ENCODE peak calls at places on chromosomes 7 and 10, in eight cellular contexts. One of them, this sample, is unnamed.

GRCh38 chr7:142584765-142585164 is 164.5 kb upstream of the PRSS1 start:
- DNase-seq in hepatocyte: no peak
- DNase-seq in K562: no peak
- DNase-seq in PC-9: peak; percentile 47
- DNase-seq in PC-3: no peak
- DNase-seq in endothelial cell of umbilical vein: peak; percentile 17
- DNase-seq in HCT116: no peak
- DNase-seq in MM.1S: no peak
- DNase-seq in this sample: no peak

GRCh38 chr7:51141451-51141971 is 175.1 kb downstream of the COBL start:
- DNase-seq in hepatocyte: peak; percentile 65
- DNase-seq in K562: peak; percentile 12
- DNase-seq in PC-9: no peak
- DNase-seq in PC-3: peak; percentile 60
- DNase-seq in endothelial cell of umbilical vein: peak; percentile 81
- DNase-seq in HCT116: no peak
- DNase-seq in MM.1S: peak; percentile 11
- DNase-seq in this sample: no peak

GRCh38 chr10:43250925-43251663 is 15.8 kb downstream of the RASGEF1A start:
- DNase-seq in hepatocyte: no peak
- DNase-seq in K562: no peak
- DNase-seq in PC-9: no peak
- DNase-seq in PC-3: no peak
- DNase-seq in endothelial cell of umbilical vein: no peak
- DNase-seq in HCT116: no peak
- DNase-seq in MM.1S: no peak
- DNase-seq in this sample: no peak

GRCh38 chr7:4549681-4550080 is 132.4 kb upstream of the FOXK1 start:
- DNase-seq in hepatocyte: no peak
- DNase-seq in K562: no peak
- DNase-seq in PC-9: no peak
- DNase-seq in PC-3: no peak
- DNase-seq in endothelial cell of umbilical vein: no peak
- DNase-seq in HCT116: no peak
- DNase-seq in MM.1S: no peak
- DNase-seq in this sample: no peak

GRCh38 chr10:67912330-67912946 is 28.0 kb downstream of the SIRT1 start:
- DNase-seq in hepatocyte: no peak
- DNase-seq in K562: no peak
- DNase-seq in PC-9: no peak
- DNase-seq in PC-3: no peak
- DNase-seq in endothelial cell of umbilical vein: no peak
- DNase-seq in HCT116: no peak
- DNase-seq in MM.1S: no peak
- DNase-seq in this sample: no peak

GRCh38 chr7:13850185-13850752 is 139.2 kb downstream of the ETV1 start:
- DNase-seq in hepatocyte: peak; percentile 60
- DNase-seq in K562: peak; percentile 67
- DNase-seq in PC-9: peak; percentile 91
- DNase-seq in PC-3: peak; percentile 97
- DNase-seq in endothelial cell of umbilical vein: peak; percentile 82
- DNase-seq in HCT116: peak; percentile 62
- DNase-seq in MM.1S: peak; percentile 82
- DNase-seq in this sample: peak; percentile 73

GRCh38 chr7:133386204-133386603 is 133.3 kb downstream of the EXOC4 start:
- DNase-seq in hepatocyte: no peak
- DNase-seq in K562: no peak
- DNase-seq in PC-9: no peak
- DNase-seq in PC-3: no peak
- DNase-seq in endothelial cell of umbilical vein: no peak
- DNase-seq in HCT116: no peak
- DNase-seq in MM.1S: no peak
- DNase-seq in this sample: no peak

GRCh38 chr7:100013328-100013676 is 2.1 kb upstream of the ZKSCAN1 start:
- DNase-seq in hepatocyte: no peak
- DNase-seq in K562: no peak
- DNase-seq in PC-9: peak; percentile 42
- DNase-seq in PC-3: peak; percentile 50
- DNase-seq in endothelial cell of umbilical vein: no peak
- DNase-seq in HCT116: no peak
- DNase-seq in MM.1S: peak; percentile 8
- DNase-seq in this sample: no peak

GRCh38 chr10:71933651-71934050 is 30.5 kb upstream of the CHST3 start:
- DNase-seq in hepatocyte: no peak
- DNase-seq in K562: no peak
- DNase-seq in PC-9: no peak
- DNase-seq in PC-3: no peak
- DNase-seq in endothelial cell of umbilical vein: no peak
- DNase-seq in HCT116: no peak
- DNase-seq in MM.1S: peak; percentile 25
- DNase-seq in this sample: peak; percentile 74

GRCh38 chr7:134920026-134920758 is 66.1 kb upstream of the AGBL3 start:
- DNase-seq in hepatocyte: peak; percentile 46
- DNase-seq in K562: no peak
- DNase-seq in PC-9: no peak
- DNase-seq in PC-3: peak; percentile 80
- DNase-seq in endothelial cell of umbilical vein: no peak
- DNase-seq in HCT116: no peak
- DNase-seq in MM.1S: no peak
- DNase-seq in this sample: no peak

GRCh38 chr10:130935897-130936550 is 375.5 kb downstream of the TCERG1L start:
- DNase-seq in hepatocyte: no peak
- DNase-seq in K562: no peak
- DNase-seq in PC-9: no peak
- DNase-seq in PC-3: no peak
- DNase-seq in endothelial cell of umbilical vein: no peak
- DNase-seq in HCT116: no peak
- DNase-seq in MM.1S: no peak
- DNase-seq in this sample: no peak
- H3K27ac ChIP-seq in hepatocyte: peak overlapping the region; percentile 48
- H3K27ac ChIP-seq in K562: no peak overlapping the region
- H3K27ac ChIP-seq in PC-9: no peak overlapping the region
- H3K27ac ChIP-seq in PC-3: no peak overlapping the region
- H3K27ac ChIP-seq in endothelial cell of umbilical vein: no peak overlapping the region
- H3K27ac ChIP-seq in HCT116: no peak overlapping the region
- H3K27ac ChIP-seq in MM.1S: no peak overlapping the region
- H3K27ac ChIP-seq in this sample: no peak overlapping the region

GRCh38 chr7:72337822-72338167 is 74.3 kb downstream of the CALN1 start:
- DNase-seq in hepatocyte: no peak
- DNase-seq in K562: no peak
- DNase-seq in PC-9: no peak
- DNase-seq in PC-3: no peak
- DNase-seq in endothelial cell of umbilical vein: no peak
- DNase-seq in HCT116: no peak
- DNase-seq in MM.1S: no peak
- DNase-seq in this sample: no peak
- H3K79me2 ChIP-seq in hepatocyte: no peaks in the 10 kb centered on the region
- H3K79me2 ChIP-seq in K562: no peaks in the 10 kb centered on the region
- H3K79me2 ChIP-seq in PC-9: no peaks in the 10 kb centered on the region
- H3K79me2 ChIP-seq in PC-3: no peaks in the 10 kb centered on the region
- H3K79me2 ChIP-seq in endothelial cell of umbilical vein: no peaks in the 10 kb centered on the region
- H3K79me2 ChIP-seq in HCT116: no peaks in the 10 kb centered on the region
- H3K79me2 ChIP-seq in MM.1S: no peaks in the 10 kb centered on the region
- H3K79me2 ChIP-seq in this sample: no peaks in the 10 kb centered on the region

DNA sequence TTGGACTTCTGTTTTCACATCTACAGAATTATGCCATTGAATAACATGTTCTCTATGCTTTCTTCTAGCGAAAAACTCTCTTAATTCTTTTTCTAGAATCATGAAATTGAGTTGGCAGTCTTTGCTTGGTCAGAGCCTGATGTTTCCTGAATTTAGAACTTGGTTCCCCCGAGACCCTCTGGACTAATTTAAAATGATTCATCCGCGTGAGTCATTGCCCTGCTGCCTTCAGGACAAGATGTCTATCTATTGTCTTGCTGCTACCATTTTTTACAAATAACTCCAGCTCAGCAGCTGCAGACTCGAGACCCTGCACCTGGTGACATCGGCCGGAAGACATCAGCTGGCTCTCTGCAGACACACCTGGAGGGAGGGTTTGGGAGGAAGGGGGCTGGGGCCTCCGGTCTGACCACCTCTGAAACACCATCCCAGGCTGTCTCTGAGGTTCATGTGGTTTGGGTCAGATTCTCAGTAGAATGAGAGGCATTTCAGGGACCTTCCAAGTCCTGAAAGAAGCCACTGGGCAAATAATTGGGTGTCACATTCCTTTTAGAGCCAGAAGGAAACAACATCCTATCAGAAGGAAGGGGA is 20.9 kb upstream of the KLF6 start:
- DNase-seq in hepatocyte: peak; percentile 40
- DNase-seq in K562: peak; percentile 63
- DNase-seq in PC-9: peak; percentile 83
- DNase-seq in PC-3: peak; percentile 77
- DNase-seq in endothelial cell of umbilical vein: peak; percentile 96
- DNase-seq in HCT116: peak; percentile 51
- DNase-seq in MM.1S: peak; percentile 95
- DNase-seq in this sample: peak; percentile 91
- H3K27ac ChIP-seq in hepatocyte: peak overlapping the region; percentile 98
- H3K27ac ChIP-seq in K562: peak overlapping the region; percentile 95
- H3K27ac ChIP-seq in PC-9: peak overlapping the region; percentile 96
- H3K27ac ChIP-seq in PC-3: peak overlapping the region; percentile 100
- H3K27ac ChIP-seq in endothelial cell of umbilical vein: peak overlapping the region; percentile 100
- H3K27ac ChIP-seq in HCT116: peak overlapping the region; percentile 68
- H3K27ac ChIP-seq in MM.1S: peak overlapping the region; percentile 98
- H3K27ac ChIP-seq in this sample: peak overlapping the region; percentile 95

GRCh38 chr7:105224884-105225651 is 163.7 kb downstream of the SRPK2 start:
- DNase-seq in hepatocyte: peak; percentile 20
- DNase-seq in K562: peak; percentile 41
- DNase-seq in PC-9: peak; percentile 77
- DNase-seq in PC-3: peak; percentile 86
- DNase-seq in endothelial cell of umbilical vein: peak; percentile 85
- DNase-seq in HCT116: peak; percentile 70
- DNase-seq in MM.1S: peak; percentile 56
- DNase-seq in this sample: no peak

GRCh38 chr7:105227391-105227790 is 161.3 kb downstream of the SRPK2 start:
- DNase-seq in hepatocyte: no peak
- DNase-seq in K562: no peak
- DNase-seq in PC-9: no peak
- DNase-seq in PC-3: no peak
- DNase-seq in endothelial cell of umbilical vein: no peak
- DNase-seq in HCT116: no peak
- DNase-seq in MM.1S: no peak
- DNase-seq in this sample: no peak

GRCh38 chr7:105229641-105230040 is 159.1 kb downstream of the SRPK2 start:
- DNase-seq in hepatocyte: no peak
- DNase-seq in K562: no peak
- DNase-seq in PC-9: no peak
- DNase-seq in PC-3: no peak
- DNase-seq in endothelial cell of umbilical vein: no peak
- DNase-seq in HCT116: no peak
- DNase-seq in MM.1S: no peak
- DNase-seq in this sample: no peak

GRCh38 chr7:105230486-105230885 is 158.2 kb downstream of the SRPK2 start:
- DNase-seq in hepatocyte: no peak
- DNase-seq in K562: no peak
- DNase-seq in PC-9: no peak
- DNase-seq in PC-3: no peak
- DNase-seq in endothelial cell of umbilical vein: no peak
- DNase-seq in HCT116: no peak
- DNase-seq in MM.1S: no peak
- DNase-seq in this sample: no peak

DNA sequence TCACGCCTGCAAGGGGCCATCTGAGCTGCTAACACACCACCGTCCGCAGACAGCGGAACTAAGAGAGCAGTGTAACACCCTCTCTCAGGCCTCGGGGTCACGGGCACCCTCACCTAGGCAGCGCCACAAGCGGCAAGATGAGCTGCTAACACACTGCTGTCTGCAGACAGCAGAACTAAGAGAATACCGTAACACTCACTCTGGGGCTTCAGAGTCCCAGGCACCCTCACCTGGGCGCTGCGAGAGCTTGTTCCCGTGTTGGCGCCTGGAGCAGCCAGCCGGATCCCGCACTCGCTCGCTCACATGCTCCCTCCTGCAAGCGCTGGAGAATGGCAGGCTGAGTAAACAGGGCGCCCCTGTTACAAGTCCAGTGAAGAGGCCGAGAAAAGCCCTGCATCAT is 160.2 kb downstream of the SRPK2 start:
- DNase-seq in hepatocyte: no peak
- DNase-seq in K562: no peak
- DNase-seq in PC-9: no peak
- DNase-seq in PC-3: no peak
- DNase-seq in endothelial cell of umbilical vein: no peak
- DNase-seq in HCT116: no peak
- DNase-seq in MM.1S: no peak
- DNase-seq in this sample: no peak
- H3K79me2 ChIP-seq in hepatocyte: peaks cover 58% of the 10 kb centered on the region
- H3K79me2 ChIP-seq in K562: peaks cover 12% of the 10 kb centered on the region
- H3K79me2 ChIP-seq in PC-9: peaks cover 18% of the 10 kb centered on the region
- H3K79me2 ChIP-seq in PC-3: peaks cover 29% of the 10 kb centered on the region
- H3K79me2 ChIP-seq in endothelial cell of umbilical vein: peaks cover 26% of the 10 kb centered on the region
- H3K79me2 ChIP-seq in HCT116: peaks cover 27% of the 10 kb centered on the region
- H3K79me2 ChIP-seq in MM.1S: peaks cover 87% of the 10 kb centered on the region
- H3K79me2 ChIP-seq in this sample: peaks cover 100% of the 10 kb centered on the region

GRCh38 chr7:98249106-98249505 is 2.9 kb downstream of the TECPR1 start:
- DNase-seq in hepatocyte: no peak
- DNase-seq in K562: no peak
- DNase-seq in PC-9: no peak
- DNase-seq in PC-3: peak; percentile 6
- DNase-seq in endothelial cell of umbilical vein: peak; percentile 72
- DNase-seq in HCT116: no peak
- DNase-seq in MM.1S: no peak
- DNase-seq in this sample: no peak
- H3K27ac ChIP-seq in hepatocyte: no peak overlapping the region
- H3K27ac ChIP-seq in K562: no peak overlapping the region
- H3K27ac ChIP-seq in PC-9: no peak overlapping the region
- H3K27ac ChIP-seq in PC-3: no peak overlapping the region
- H3K27ac ChIP-seq in endothelial cell of umbilical vein: peak overlapping the region; percentile 34
- H3K27ac ChIP-seq in HCT116: no peak overlapping the region
- H3K27ac ChIP-seq in MM.1S: no peak overlapping the region
- H3K27ac ChIP-seq in this sample: peak overlapping the region; percentile 39

This sample was measured in DND-41.